ENCODE peak calls at places on chromosome 14, in eight cellular contexts. One of them, this sample, is unnamed.

GRCh38 chr14:78997811-78998210 is 827.6 kb downstream of the NRXN3 start:
- DNase-seq in NCI-H1417: peak
- DNase-seq in H7: no peak
- DNase-seq in psoas muscle: no peak
- DNase-seq in activated B cell treated with CpG ODN at 0.5 μM for 24 hours: no peak
- DNase-seq in GM12864: no peak
- DNase-seq in fibroblast of lung: peak
- DNase-seq in stimulated activated CD4-positive, alpha-beta T cell treated with anti-CD3 and anti-CD28 coated beads, Interleukin-4, amount 100 ng/mL, for 24 hours: no peak
- DNase-seq in this sample: no peak

GRCh38 chr14:66078031-66078430 is 408.1 kb upstream of the CCDC196 start:
- DNase-seq in NCI-H1417: no peak
- DNase-seq in H7: no peak
- DNase-seq in psoas muscle: no peak
- DNase-seq in activated B cell treated with CpG ODN at 0.5 μM for 24 hours: no peak
- DNase-seq in GM12864: no peak
- DNase-seq in fibroblast of lung: no peak
- DNase-seq in stimulated activated CD4-positive, alpha-beta T cell treated with anti-CD3 and anti-CD28 coated beads, Interleukin-4, amount 100 ng/mL, for 24 hours: no peak
- DNase-seq in this sample: no peak

GRCh38 chr14:56814468-56815074 is 4.3 kb upstream of the OTX2 start:
- DNase-seq in NCI-H1417: no peak
- DNase-seq in H7: peak
- DNase-seq in psoas muscle: no peak
- DNase-seq in activated B cell treated with CpG ODN at 0.5 μM for 24 hours: no peak
- DNase-seq in GM12864: no peak
- DNase-seq in fibroblast of lung: no peak
- DNase-seq in stimulated activated CD4-positive, alpha-beta T cell treated with anti-CD3 and anti-CD28 coated beads, Interleukin-4, amount 100 ng/mL, for 24 hours: no peak
- DNase-seq in this sample: no peak

GRCh38 chr14:101732128-101732527 is 29.4 kb upstream of the PPP2R5C start:
- DNase-seq in NCI-H1417: no peak
- DNase-seq in H7: no peak
- DNase-seq in psoas muscle: no peak
- DNase-seq in activated B cell treated with CpG ODN at 0.5 μM for 24 hours: no peak
- DNase-seq in GM12864: no peak
- DNase-seq in fibroblast of lung: peak
- DNase-seq in stimulated activated CD4-positive, alpha-beta T cell treated with anti-CD3 and anti-CD28 coated beads, Interleukin-4, amount 100 ng/mL, for 24 hours: no peak
- DNase-seq in this sample: no peak

GRCh38 chr14:51398898-51399297 is 158.9 kb downstream of the TMX1 start:
- DNase-seq in NCI-H1417: no peak
- DNase-seq in H7: no peak
- DNase-seq in psoas muscle: peak
- DNase-seq in activated B cell treated with CpG ODN at 0.5 μM for 24 hours: no peak
- DNase-seq in GM12864: no peak
- DNase-seq in fibroblast of lung: peak
- DNase-seq in stimulated activated CD4-positive, alpha-beta T cell treated with anti-CD3 and anti-CD28 coated beads, Interleukin-4, amount 100 ng/mL, for 24 hours: no peak
- DNase-seq in this sample: no peak

GRCh38 chr14:73777420-73777819 is 63.2 kb upstream of the PNMA1 start:
- DNase-seq in NCI-H1417: no peak
- DNase-seq in H7: peak
- DNase-seq in psoas muscle: no peak
- DNase-seq in activated B cell treated with CpG ODN at 0.5 μM for 24 hours: no peak
- DNase-seq in GM12864: no peak
- DNase-seq in fibroblast of lung: no peak
- DNase-seq in stimulated activated CD4-positive, alpha-beta T cell treated with anti-CD3 and anti-CD28 coated beads, Interleukin-4, amount 100 ng/mL, for 24 hours: no peak
- DNase-seq in this sample: no peak

GRCh38 chr14:44778562-44778961 is 183.2 kb downstream of the KLHL28 start:
- DNase-seq in NCI-H1417: no peak
- DNase-seq in H7: no peak
- DNase-seq in psoas muscle: no peak
- DNase-seq in activated B cell treated with CpG ODN at 0.5 μM for 24 hours: no peak
- DNase-seq in GM12864: no peak
- DNase-seq in fibroblast of lung: peak
- DNase-seq in stimulated activated CD4-positive, alpha-beta T cell treated with anti-CD3 and anti-CD28 coated beads, Interleukin-4, amount 100 ng/mL, for 24 hours: no peak
- DNase-seq in this sample: no peak

GRCh38 chr14:72476657-72477499 is 417.0 kb downstream of the DPF3 start:
- DNase-seq in NCI-H1417: no peak
- DNase-seq in H7: no peak
- DNase-seq in psoas muscle: no peak
- DNase-seq in activated B cell treated with CpG ODN at 0.5 μM for 24 hours: no peak
- DNase-seq in GM12864: peak
- DNase-seq in fibroblast of lung: peak
- DNase-seq in stimulated activated CD4-positive, alpha-beta T cell treated with anti-CD3 and anti-CD28 coated beads, Interleukin-4, amount 100 ng/mL, for 24 hours: peak
- DNase-seq in this sample: peak

GRCh38 chr14:74085047-74085637 is 386 bp downstream of the LIN52 start:
- DNase-seq in NCI-H1417: peak
- DNase-seq in H7: peak
- DNase-seq in psoas muscle: peak
- DNase-seq in activated B cell treated with CpG ODN at 0.5 μM for 24 hours: no peak
- DNase-seq in GM12864: no peak
- DNase-seq in fibroblast of lung: peak
- DNase-seq in stimulated activated CD4-positive, alpha-beta T cell treated with anti-CD3 and anti-CD28 coated beads, Interleukin-4, amount 100 ng/mL, for 24 hours: no peak
- DNase-seq in this sample: peak

GRCh38 chr14:20836668-20837338 is 34.2 kb upstream of the RNASE1 start:
- DNase-seq in NCI-H1417: no peak
- DNase-seq in H7: peak
- DNase-seq in psoas muscle: no peak
- DNase-seq in activated B cell treated with CpG ODN at 0.5 μM for 24 hours: no peak
- DNase-seq in GM12864: no peak
- DNase-seq in fibroblast of lung: peak
- DNase-seq in stimulated activated CD4-positive, alpha-beta T cell treated with anti-CD3 and anti-CD28 coated beads, Interleukin-4, amount 100 ng/mL, for 24 hours: no peak
- DNase-seq in this sample: no peak

GRCh38 chr14:64645220-64645891 is 58.9 kb upstream of the PLEKHG3 start:
- DNase-seq in NCI-H1417: no peak
- DNase-seq in H7: peak
- DNase-seq in psoas muscle: no peak
- DNase-seq in activated B cell treated with CpG ODN at 0.5 μM for 24 hours: no peak
- DNase-seq in GM12864: no peak
- DNase-seq in fibroblast of lung: peak
- DNase-seq in stimulated activated CD4-positive, alpha-beta T cell treated with anti-CD3 and anti-CD28 coated beads, Interleukin-4, amount 100 ng/mL, for 24 hours: no peak
- DNase-seq in this sample: no peak

GRCh38 chr14:92728781-92729364 is 19.6 kb downstream of the LGMN start:
- DNase-seq in NCI-H1417: peak
- DNase-seq in H7: no peak
- DNase-seq in psoas muscle: no peak
- DNase-seq in activated B cell treated with CpG ODN at 0.5 μM for 24 hours: no peak
- DNase-seq in GM12864: peak
- DNase-seq in fibroblast of lung: peak
- DNase-seq in stimulated activated CD4-positive, alpha-beta T cell treated with anti-CD3 and anti-CD28 coated beads, Interleukin-4, amount 100 ng/mL, for 24 hours: peak
- DNase-seq in this sample: peak

GRCh38 chr14:104355101-104355691 is 216.8 kb downstream of the KIF26A start:
- DNase-seq in NCI-H1417: no peak
- DNase-seq in H7: peak
- DNase-seq in psoas muscle: no peak
- DNase-seq in activated B cell treated with CpG ODN at 0.5 μM for 24 hours: no peak
- DNase-seq in GM12864: no peak
- DNase-seq in fibroblast of lung: no peak
- DNase-seq in stimulated activated CD4-positive, alpha-beta T cell treated with anti-CD3 and anti-CD28 coated beads, Interleukin-4, amount 100 ng/mL, for 24 hours: no peak
- DNase-seq in this sample: no peak

GRCh38 chr14:61671086-61671485 is 24.2 kb upstream of the HIF1A start:
- DNase-seq in NCI-H1417: no peak
- DNase-seq in H7: no peak
- DNase-seq in psoas muscle: no peak
- DNase-seq in activated B cell treated with CpG ODN at 0.5 μM for 24 hours: no peak
- DNase-seq in GM12864: peak
- DNase-seq in fibroblast of lung: no peak
- DNase-seq in stimulated activated CD4-positive, alpha-beta T cell treated with anti-CD3 and anti-CD28 coated beads, Interleukin-4, amount 100 ng/mL, for 24 hours: peak
- DNase-seq in this sample: peak

GRCh38 chr14:66955159-66955558 is 234.1 kb upstream of the GARIN2 start:
- DNase-seq in NCI-H1417: no peak
- DNase-seq in H7: no peak
- DNase-seq in psoas muscle: no peak
- DNase-seq in activated B cell treated with CpG ODN at 0.5 μM for 24 hours: no peak
- DNase-seq in GM12864: no peak
- DNase-seq in fibroblast of lung: no peak
- DNase-seq in stimulated activated CD4-positive, alpha-beta T cell treated with anti-CD3 and anti-CD28 coated beads, Interleukin-4, amount 100 ng/mL, for 24 hours: no peak
- DNase-seq in this sample: no peak

GRCh38 chr14:78157855-78158436 is 12.2 kb upstream of the NRXN3 start:
- DNase-seq in NCI-H1417: no peak
- DNase-seq in H7: peak
- DNase-seq in psoas muscle: no peak
- DNase-seq in activated B cell treated with CpG ODN at 0.5 μM for 24 hours: no peak
- DNase-seq in GM12864: no peak
- DNase-seq in fibroblast of lung: peak
- DNase-seq in stimulated activated CD4-positive, alpha-beta T cell treated with anti-CD3 and anti-CD28 coated beads, Interleukin-4, amount 100 ng/mL, for 24 hours: no peak
- DNase-seq in this sample: no peak

GRCh38 chr14:76710093-76711010 is 50.9 kb upstream of the VASH1 start:
- DNase-seq in NCI-H1417: peak
- DNase-seq in H7: peak
- DNase-seq in psoas muscle: no peak
- DNase-seq in activated B cell treated with CpG ODN at 0.5 μM for 24 hours: no peak
- DNase-seq in GM12864: peak
- DNase-seq in fibroblast of lung: peak
- DNase-seq in stimulated activated CD4-positive, alpha-beta T cell treated with anti-CD3 and anti-CD28 coated beads, Interleukin-4, amount 100 ng/mL, for 24 hours: peak
- DNase-seq in this sample: no peak

GRCh38 chr14:61470261-61470953 is 149.0 kb downstream of the PRKCH start:
- DNase-seq in NCI-H1417: no peak
- DNase-seq in H7: peak
- DNase-seq in psoas muscle: no peak
- DNase-seq in activated B cell treated with CpG ODN at 0.5 μM for 24 hours: no peak
- DNase-seq in GM12864: no peak
- DNase-seq in fibroblast of lung: peak
- DNase-seq in stimulated activated CD4-positive, alpha-beta T cell treated with anti-CD3 and anti-CD28 coated beads, Interleukin-4, amount 100 ng/mL, for 24 hours: no peak
- DNase-seq in this sample: no peak

This sample was measured in T-helper 2 cell treated with Interferon-gamma antibody and Interleukin-4, amounts not matched to agents 5 μg/mL and 100 μg/mL, for 36 hours.